ENCODE peak calls at places on chromosomes 13 and 19, in eight cellular contexts. A is ELF-1; R is stimulated activated CD8-positive, alpha-beta memory T cell treated with anti-CD3 and anti-CD28 coated beads, Interleukin-4, amount 100 ng/mL, for 48 hours; U is non-pigmented ciliary epithelial cell; F is AG10803; O is NCI-H146; M is AML-193; E is T-cell. S is an unnamed sample.

GRCh38 chr19:16886305-16886880 is 2.4 kb upstream of the F2RL3 start:
- DNase-seq in E (no peak), M (no peak), F (peak), O (no peak), R (no peak), A (no peak), U (no peak), S (no peak)

GRCh38 chr19:991174-991931 is 7.2 kb downstream of the WDR18 start:
- DNase-seq in O (no peak), U (no peak), R (peak), M (no peak), A (peak), F (peak), E (peak), S (no peak)

GRCh38 chr13:76828316-76828741 is 57.9 kb downstream of the KCTD12 start:
- DNase-seq in O (peak), R (no peak), A (no peak), E (no peak), U (no peak), F (peak), M (no peak), S (peak)

GRCh38 chr19:6271721-6272410 is 7.9 kb downstream of the MLLT1 start:
- DNase-seq in R (no peak), A (peak), M (no peak), F (peak), E (no peak), U (no peak), O (no peak), S (no peak)

GRCh38 chr19:2770055-2771013 is 12.7 kb downstream of the SGTA start:
- DNase-seq in U (no peak), M (no peak), R (no peak), F (peak), O (no peak), E (no peak), A (no peak), S (no peak)

GRCh38 chr19:35446194-35446593 is 1.9 kb upstream of the FFAR2 start:
- DNase-seq in O (no peak), R (peak), M (no peak), E (peak), F (no peak), A (no peak), U (no peak), S (no peak)

GRCh38 chr13:45851171-45851889 is at the start of gene SIAH3:
- DNase-seq in O (no peak), F (no peak), E (peak), M (no peak), U (peak), A (peak), R (peak), S (no peak)

GRCh38 chr13:73334459-73334858 is 275.7 kb downstream of the KLF5 start:
- DNase-seq in O (no peak), U (no peak), F (peak), M (no peak), E (no peak), A (no peak), R (no peak), S (peak)

GRCh38 chr13:112881656-112882554 is 87.1 kb upstream of the MCF2L start:
- DNase-seq in A (no peak), O (no peak), M (no peak), F (no peak), U (no peak), E (no peak), R (no peak), S (no peak)

GRCh38 chr19:47190167-47190727 is 40.8 kb downstream of the BBC3 start:
- DNase-seq in O (no peak), R (peak), U (peak), M (no peak), F (peak), E (peak), A (peak), S (peak)

GRCh38 chr13:50626031-50626643 is 217.4 kb downstream of the DLEU7 start:
- DNase-seq in U (peak), M (peak), R (no peak), A (no peak), E (no peak), O (no peak), F (peak), S (no peak)

GRCh38 chr19:19900124-19900523 is 622 bp upstream of the ZNF93 start:
- DNase-seq in R (peak), F (peak), U (peak), E (no peak), O (peak), A (no peak), M (peak), S (no peak)

GRCh38 chr13:41613984-41614581 is 156.7 kb downstream of the RGCC start:
- DNase-seq in F (peak), E (no peak), U (peak), R (no peak), A (peak), O (no peak), M (no peak), S (no peak)

GRCh38 chr19:3201072-3201700 is 15.5 kb downstream of the NCLN start:
- DNase-seq in R (no peak), O (no peak), F (no peak), E (no peak), A (no peak), U (no peak), M (no peak), S (no peak)

GRCh38 chr13:36870050-36870692 is 49.9 kb downstream of the SMAD9 start:
- DNase-seq in F (no peak), A (no peak), U (no peak), E (no peak), M (no peak), R (no peak), O (no peak), S (no peak)

GRCh38 chr13:36432106-36432544 is at the start of gene CCNA1:
- DNase-seq in M (peak), R (peak), O (peak), U (no peak), E (no peak), F (no peak), A (peak), S (no peak)

GRCh38 chr13:26881154-26881553 is 120.6 kb upstream of the GPR12 start:
- DNase-seq in M (no peak), A (no peak), E (no peak), O (no peak), F (peak), U (peak), R (no peak), S (no peak)

GRCh38 chr13:94700051-94700535 is 12.3 kb downstream of the SOX21 start:
- DNase-seq in R (no peak), U (no peak), O (no peak), A (peak), M (no peak), F (no peak), E (no peak), S (no peak)

GRCh38 chr13:46288570-46289259 is 77.0 kb downstream of the LRRC63 start:
- DNase-seq in O (peak), R (no peak), E (no peak), U (peak), A (peak), M (peak), F (peak), S (no peak)

GRCh38 chr13:43006893-43007631 is 15.0 kb upstream of the EPSTI1 start:
- DNase-seq in R (no peak), O (no peak), F (peak), A (no peak), U (peak), E (no peak), M (no peak), S (peak)

GRCh38 chr19:55490478-55491436 is 2.5 kb downstream of the SSC5D start:
- DNase-seq in A (no peak), R (no peak), M (no peak), O (no peak), F (no peak), U (no peak), E (no peak), S (no peak)

GRCh38 chr19:55549500-55550320 is 4.4 kb upstream of the SBK3 start:
- DNase-seq in E (no peak), U (peak), R (no peak), F (peak), M (no peak), O (peak), A (peak), S (peak)

S was measured in foreskin keratinocyte.